ENCODE peak calls at places on chromosomes 12 and 14, in six cellular contexts. One of them, this sample, is unnamed.

GRCh38 chr12:130433411-130433810 is 95.7 kb downstream of the PIWIL1 start:
- DNase-seq in stomach: no peak
- DNase-seq in HepG2: no peak
- DNase-seq in cardiac muscle cell: no peak
- DNase-seq in A549: no peak
- DNase-seq in GM23248: no peak
- DNase-seq in this sample: no peak

GRCh38 chr14:71290301-71290700 is 383.0 kb downstream of the PCNX1 start:
- DNase-seq in stomach: no peak
- DNase-seq in HepG2: no peak
- DNase-seq in cardiac muscle cell: no peak
- DNase-seq in A549: no peak
- DNase-seq in GM23248: no peak
- DNase-seq in this sample: no peak

GRCh38 chr14:105249175-105250007 is 1.1 kb downstream of the BTBD6 start:
- DNase-seq in stomach: peak
- DNase-seq in HepG2: no peak
- DNase-seq in cardiac muscle cell: peak
- DNase-seq in A549: peak
- DNase-seq in GM23248: peak
- DNase-seq in this sample: no peak

GRCh38 chr14:25150934-25151790 is 101.2 kb upstream of the STXBP6 start:
- DNase-seq in stomach: no peak
- DNase-seq in HepG2: peak
- DNase-seq in cardiac muscle cell: peak
- DNase-seq in A549: peak
- DNase-seq in GM23248: peak
- DNase-seq in this sample: no peak

GRCh38 chr12:40820794-40821484 is 128.7 kb downstream of the CNTN1 start:
- DNase-seq in stomach: no peak
- DNase-seq in HepG2: no peak
- DNase-seq in cardiac muscle cell: no peak
- DNase-seq in A549: no peak
- DNase-seq in GM23248: no peak
- DNase-seq in this sample: no peak

GRCh38 chr14:68396411-68396930 is 396.4 kb downstream of the ZFP36L1 start:
- DNase-seq in stomach: no peak
- DNase-seq in HepG2: no peak
- DNase-seq in cardiac muscle cell: no peak
- DNase-seq in A549: no peak
- DNase-seq in GM23248: no peak
- DNase-seq in this sample: no peak

GRCh38 chr12:124411291-124411878 is 116.5 kb downstream of the RFLNA start:
- DNase-seq in stomach: no peak
- DNase-seq in HepG2: no peak
- DNase-seq in cardiac muscle cell: peak
- DNase-seq in A549: peak
- DNase-seq in GM23248: peak
- DNase-seq in this sample: peak

GRCh38 chr14:60188696-60189095 is 23.5 kb upstream of the DHRS7 start:
- DNase-seq in stomach: no peak
- DNase-seq in HepG2: no peak
- DNase-seq in cardiac muscle cell: no peak
- DNase-seq in A549: no peak
- DNase-seq in GM23248: no peak
- DNase-seq in this sample: no peak

GRCh38 chr12:90111646-90112565 is 403.3 kb upstream of the ATP2B1 start:
- DNase-seq in stomach: no peak
- DNase-seq in HepG2: no peak
- DNase-seq in cardiac muscle cell: no peak
- DNase-seq in A549: no peak
- DNase-seq in GM23248: no peak
- DNase-seq in this sample: no peak

GRCh38 chr14:104224516-104225281 is 86.3 kb downstream of the KIF26A start:
- DNase-seq in stomach: no peak
- DNase-seq in HepG2: no peak
- DNase-seq in cardiac muscle cell: no peak
- DNase-seq in A549: peak
- DNase-seq in GM23248: no peak
- DNase-seq in this sample: no peak

GRCh38 chr14:103889313-103890051 is 38.8 kb upstream of the TDRD9 start:
- DNase-seq in stomach: peak
- DNase-seq in HepG2: peak
- DNase-seq in cardiac muscle cell: peak
- DNase-seq in A549: no peak
- DNase-seq in GM23248: no peak
- DNase-seq in this sample: peak

GRCh38 chr12:112168561-112168971 is 43.2 kb downstream of the TRAFD1 start:
- DNase-seq in stomach: no peak
- DNase-seq in HepG2: no peak
- DNase-seq in cardiac muscle cell: no peak
- DNase-seq in A549: no peak
- DNase-seq in GM23248: no peak
- DNase-seq in this sample: no peak

GRCh38 chr14:52391866-52392600 is 77.9 kb downstream of the PTGER2 start:
- DNase-seq in stomach: no peak
- DNase-seq in HepG2: no peak
- DNase-seq in cardiac muscle cell: peak
- DNase-seq in A549: no peak
- DNase-seq in GM23248: peak
- DNase-seq in this sample: no peak

GRCh38 chr14:72472845-72473244 is 421.1 kb downstream of the DPF3 start:
- DNase-seq in stomach: no peak
- DNase-seq in HepG2: no peak
- DNase-seq in cardiac muscle cell: no peak
- DNase-seq in A549: peak
- DNase-seq in GM23248: peak
- DNase-seq in this sample: no peak

GRCh38 chr14:54697806-54698205 is 130.9 kb downstream of the SAMD4A start:
- DNase-seq in stomach: no peak
- DNase-seq in HepG2: no peak
- DNase-seq in cardiac muscle cell: no peak
- DNase-seq in A549: no peak
- DNase-seq in GM23248: no peak
- DNase-seq in this sample: no peak

GRCh38 chr14:73058923-73059311 is 583 bp downstream of the RBM25 start:
- DNase-seq in stomach: no peak
- DNase-seq in HepG2: peak
- DNase-seq in cardiac muscle cell: peak
- DNase-seq in A549: peak
- DNase-seq in GM23248: peak
- DNase-seq in this sample: no peak

GRCh38 chr14:90611936-90612335 is 204.3 kb downstream of the TTC7B start:
- DNase-seq in stomach: no peak
- DNase-seq in HepG2: no peak
- DNase-seq in cardiac muscle cell: peak
- DNase-seq in A549: no peak
- DNase-seq in GM23248: no peak
- DNase-seq in this sample: no peak

GRCh38 chr12:145369-145960 is 68.5 kb downstream of the SLC6A12 start:
- DNase-seq in stomach: no peak
- DNase-seq in HepG2: peak
- DNase-seq in cardiac muscle cell: no peak
- DNase-seq in A549: no peak
- DNase-seq in GM23248: no peak
- DNase-seq in this sample: no peak

GRCh38 chr12:12327802-12328201 is 22.2 kb downstream of the MANSC1 start:
- DNase-seq in stomach: no peak
- DNase-seq in HepG2: peak
- DNase-seq in cardiac muscle cell: peak
- DNase-seq in A549: peak
- DNase-seq in GM23248: peak
- DNase-seq in this sample: no peak

GRCh38 chr14:81633496-81633895 is 99.8 kb upstream of the SEL1L start:
- DNase-seq in stomach: no peak
- DNase-seq in HepG2: no peak
- DNase-seq in cardiac muscle cell: no peak
- DNase-seq in A549: no peak
- DNase-seq in GM23248: no peak
- DNase-seq in this sample: no peak

GRCh38 chr14:55572578-55572977 is 7.4 kb upstream of the KTN1 start:
- DNase-seq in stomach: peak
- DNase-seq in HepG2: peak
- DNase-seq in cardiac muscle cell: peak
- DNase-seq in A549: no peak
- DNase-seq in GM23248: no peak
- DNase-seq in this sample: no peak

GRCh38 chr12:89848732-89849131 is 140.1 kb upstream of the ATP2B1 start:
- DNase-seq in stomach: no peak
- DNase-seq in HepG2: no peak
- DNase-seq in cardiac muscle cell: peak
- DNase-seq in A549: no peak
- DNase-seq in GM23248: no peak
- DNase-seq in this sample: no peak

GRCh38 chr12:106581543-106582263 is 1.1 kb upstream of the RFX4 start:
- DNase-seq in stomach: no peak
- DNase-seq in HepG2: no peak
- DNase-seq in cardiac muscle cell: peak
- DNase-seq in A549: no peak
- DNase-seq in GM23248: peak
- DNase-seq in this sample: no peak

GRCh38 chr14:74468513-74468912 is 24.6 kb downstream of the NPC2 start:
- DNase-seq in stomach: no peak
- DNase-seq in HepG2: no peak
- DNase-seq in cardiac muscle cell: no peak
- DNase-seq in A549: no peak
- DNase-seq in GM23248: no peak
- DNase-seq in this sample: no peak

GRCh38 chr12:53964315-53964713 is 8.6 kb upstream of the HOXC11 start:
- DNase-seq in stomach: no peak
- DNase-seq in HepG2: no peak
- DNase-seq in cardiac muscle cell: no peak
- DNase-seq in A549: no peak
- DNase-seq in GM23248: no peak
- DNase-seq in this sample: no peak

GRCh38 chr12:1610072-1610643 is 15.8 kb upstream of the FBXL14 start:
- DNase-seq in stomach: no peak
- DNase-seq in HepG2: no peak
- DNase-seq in cardiac muscle cell: no peak
- DNase-seq in A549: no peak
- DNase-seq in GM23248: no peak
- DNase-seq in this sample: no peak
- H3K27ac ChIP-seq in stomach: peak
- H3K27ac ChIP-seq in HepG2: peak
- H3K27ac ChIP-seq in cardiac muscle cell: no peak
- H3K27ac ChIP-seq in A549: no peak
- H3K27ac ChIP-seq in GM23248: peak
- H3K27ac ChIP-seq in this sample: no peak

GRCh38 chr12:57159341-57159740 is 11.9 kb upstream of the LRP1-AS start:
- DNase-seq in stomach: no peak
- DNase-seq in HepG2: no peak
- DNase-seq in cardiac muscle cell: no peak
- DNase-seq in A549: no peak
- DNase-seq in GM23248: no peak
- DNase-seq in this sample: no peak

GRCh38 chr12:57157588-57158173 is 10.3 kb upstream of the LRP1-AS start:
- DNase-seq in stomach: no peak
- DNase-seq in HepG2: no peak
- DNase-seq in cardiac muscle cell: no peak
- DNase-seq in A549: no peak
- DNase-seq in GM23248: no peak
- DNase-seq in this sample: no peak

GRCh38 chr12:57156701-57157403 is 9.4 kb upstream of the LRP1-AS start:
- DNase-seq in stomach: no peak
- DNase-seq in HepG2: no peak
- DNase-seq in cardiac muscle cell: no peak
- DNase-seq in A549: no peak
- DNase-seq in GM23248: no peak
- DNase-seq in this sample: no peak

GRCh38 chr12:57158665-57159064 is 11.2 kb upstream of the LRP1-AS start:
- DNase-seq in stomach: no peak
- DNase-seq in HepG2: no peak
- DNase-seq in cardiac muscle cell: no peak
- DNase-seq in A549: no peak
- DNase-seq in GM23248: no peak
- DNase-seq in this sample: no peak

DNA sequence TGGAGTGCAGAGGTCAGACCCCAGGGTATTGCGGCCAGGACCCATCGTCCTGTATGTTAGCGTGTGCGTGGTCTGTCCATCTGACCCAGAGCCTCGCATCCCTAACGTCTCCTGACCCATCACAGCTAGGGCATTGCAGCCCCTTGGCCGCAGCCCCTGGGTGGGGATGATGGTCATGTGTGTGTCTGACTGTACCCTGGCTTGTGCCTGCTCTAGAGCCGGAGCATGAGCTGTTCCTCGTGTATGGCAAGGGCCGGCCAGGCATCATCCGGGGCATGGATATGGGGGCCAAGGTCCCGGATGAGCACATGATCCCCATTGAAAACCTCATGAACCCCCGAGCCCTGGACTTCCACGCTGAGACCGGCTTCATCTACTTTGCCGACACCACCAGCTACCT is 10.8 kb upstream of the LRP1-AS start:
- DNase-seq in stomach: no peak
- DNase-seq in HepG2: no peak
- DNase-seq in cardiac muscle cell: no peak
- DNase-seq in A549: no peak
- DNase-seq in GM23248: no peak
- DNase-seq in this sample: no peak
- H3K27ac ChIP-seq in stomach: no peak
- H3K27ac ChIP-seq in HepG2: no peak
- H3K27ac ChIP-seq in cardiac muscle cell: no peak
- H3K27ac ChIP-seq in A549: no peak
- H3K27ac ChIP-seq in GM23248: no peak
- H3K27ac ChIP-seq in this sample: peak

DNA sequence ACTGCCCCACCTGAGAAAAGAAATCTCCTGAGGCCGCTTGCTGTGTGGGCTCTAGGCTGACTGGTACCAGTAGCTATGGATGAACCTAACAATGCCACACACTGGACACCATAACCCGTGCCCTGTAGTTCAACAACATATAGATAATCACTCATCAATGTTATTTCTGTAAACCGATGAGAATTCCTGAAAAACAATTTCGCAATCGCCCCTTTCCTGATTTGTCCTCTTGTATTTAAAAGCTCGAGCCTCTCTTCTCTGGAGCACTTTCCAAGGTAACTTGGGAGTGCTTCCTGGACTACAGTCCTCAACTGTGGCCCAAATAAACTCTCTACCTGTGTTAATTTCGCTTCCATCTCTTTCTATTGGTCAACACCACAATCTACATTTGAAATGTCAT is 26.1 kb upstream of the PPP2R5C start:
- DNase-seq in stomach: no peak
- DNase-seq in HepG2: no peak
- DNase-seq in cardiac muscle cell: no peak
- DNase-seq in A549: no peak
- DNase-seq in GM23248: no peak
- DNase-seq in this sample: peak
- H3K27ac ChIP-seq in stomach: no peak
- H3K27ac ChIP-seq in HepG2: no peak
- H3K27ac ChIP-seq in cardiac muscle cell: no peak
- H3K27ac ChIP-seq in A549: no peak
- H3K27ac ChIP-seq in GM23248: no peak
- H3K27ac ChIP-seq in this sample: no peak

DNA sequence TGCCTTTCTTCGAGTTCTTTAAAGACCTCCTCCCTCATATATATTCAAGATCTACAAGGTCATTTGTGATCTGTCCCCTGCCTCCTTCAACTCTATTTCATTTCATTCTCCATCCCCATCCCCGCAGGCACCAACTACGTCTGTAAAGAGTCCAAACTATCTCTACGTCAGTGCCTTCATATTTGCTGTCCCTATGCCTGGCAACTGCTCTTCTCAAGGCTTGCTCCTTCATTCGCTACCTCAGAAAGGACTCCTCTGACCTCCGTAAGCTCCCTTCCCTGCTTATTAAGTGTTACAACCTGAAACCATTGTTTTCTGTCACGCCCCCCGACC is 650 bp downstream of the LLPH start:
- DNase-seq in stomach: no peak
- DNase-seq in HepG2: no peak
- DNase-seq in cardiac muscle cell: peak
- DNase-seq in A549: peak
- DNase-seq in GM23248: peak
- DNase-seq in this sample: no peak
- H3K27ac ChIP-seq in stomach: peak
- H3K27ac ChIP-seq in HepG2: peak
- H3K27ac ChIP-seq in cardiac muscle cell: peak
- H3K27ac ChIP-seq in A549: peak
- H3K27ac ChIP-seq in GM23248: peak
- H3K27ac ChIP-seq in this sample: peak

This sample was measured in coronary artery.